ENCODE peak calls at places on chromosomes 6 and 20, in eight cellular contexts. M is left ventricle myocardium inferior, B is mucosa of descending colon, X is GM23338, Q is stomach, N is thyroid gland, L is SK-N-SH, C is right lobe of liver. E is an unnamed sample. For H3K4me1, the result is how much of the 10 kb centered on the place peaks cover.

GRCh38 chr20:56607061-56607704 is 21.9 kb upstream of the TFAP2C start:
- DNase-seq in M (no peak), B (no peak), X (peak), Q (no peak), N (no peak), L (no peak), C (no peak), E (no peak)

GRCh38 chr20:37335642-37336368 is 10.1 kb upstream of the SRC start:
- DNase-seq in M (no peak), B (no peak), X (no peak), Q (no peak), N (no peak), L (no peak), C (peak), E (no peak)

GRCh38 chr20:7790189-7790588 is 150.1 kb downstream of the HAO1 start:
- DNase-seq in M (no peak), B (no peak), X (no peak), Q (no peak), N (no peak), L (no peak), C (no peak), E (no peak)

GRCh38 chr6:110561016-110561396 is 84.6 kb upstream of the SLC22A16 start:
- DNase-seq in M (no peak), B (no peak), X (no peak), Q (no peak), N (no peak), L (no peak), C (no peak), E (no peak)

GRCh38 chr6:132304891-132305305 is 96.4 kb downstream of the MOXD1 start:
- DNase-seq in M (no peak), B (peak), X (no peak), Q (no peak), N (no peak), L (no peak), C (no peak), E (peak)

GRCh38 chr6:40922281-40922680 is 116.7 kb downstream of the UNC5CL start:
- DNase-seq in M (no peak), B (no peak), X (no peak), Q (no peak), N (no peak), L (no peak), C (no peak), E (no peak)

GRCh38 chr20:19780261-19780660 is 22.2 kb downstream of the RIN2 start:
- DNase-seq in M (no peak), B (no peak), X (no peak), Q (no peak), N (no peak), L (no peak), C (no peak), E (no peak)

GRCh38 chr20:10369723-10370090 is 64.3 kb downstream of the MKKS start:
- DNase-seq in M (no peak), B (no peak), X (no peak), Q (peak), N (peak), L (no peak), C (no peak), E (no peak)

GRCh38 chr6:133070410-133071043 is 170.6 kb upstream of the EYA4 start:
- DNase-seq in M (no peak), B (no peak), X (no peak), Q (no peak), N (peak), L (no peak), C (no peak), E (no peak)

GRCh38 chr6:7697820-7698623 is 27.9 kb upstream of the BMP6 start:
- DNase-seq in M (no peak), B (no peak), X (peak), Q (peak), N (peak), L (no peak), C (peak), E (no peak)

GRCh38 chr6:150143521-150144293 is 863 bp downstream of the PPP1R14C start:
- DNase-seq in M (peak), B (no peak), X (peak), Q (no peak), N (peak), L (no peak), C (no peak), E (peak)

GRCh38 chr20:23265226-23265625 is 85.4 kb upstream of the NXT1 start:
- DNase-seq in M (no peak), B (no peak), X (no peak), Q (no peak), N (no peak), L (no peak), C (no peak), E (no peak)

GRCh38 chr6:132715204-132715603 is 1.3 kb upstream of the VNN1 start:
- DNase-seq in M (no peak), B (no peak), X (peak), Q (peak), N (peak), L (peak), C (peak), E (no peak)

GRCh38 chr20:58175836-58176235 is 52.6 kb downstream of the ANKRD60 start:
- DNase-seq in M (no peak), B (no peak), X (no peak), Q (no peak), N (no peak), L (no peak), C (no peak), E (peak)

GRCh38 chr6:44650947-44651346 is 263.4 kb downstream of the CDC5L start:
- DNase-seq in M (no peak), B (no peak), X (no peak), Q (no peak), N (no peak), L (no peak), C (no peak), E (no peak)

GRCh38 chr20:33839591-33839990 is 28.4 kb downstream of the CHMP4B start:
- DNase-seq in M (peak), B (no peak), X (no peak), Q (peak), N (peak), L (peak), C (peak), E (no peak)

GRCh38 chr6:6656287-6656686 is 67.8 kb downstream of the LY86 start:
- DNase-seq in M (no peak), B (no peak), X (no peak), Q (no peak), N (no peak), L (no peak), C (no peak), E (no peak)

GRCh38 chr6:70663881-70664466 is 3.7 kb upstream of the SMAP1 start:
- DNase-seq in M (no peak), B (no peak), X (no peak), Q (no peak), N (no peak), L (no peak), C (no peak), E (no peak)

GRCh38 chr6:66662196-66662595 is 955.2 kb upstream of the EYS start:
- DNase-seq in M (no peak), B (no peak), X (peak), Q (no peak), N (no peak), L (peak), C (no peak), E (no peak)

GRCh38 chr6:3750324-3751018 is 1.0 kb downstream of the PXDC1 start:
- DNase-seq in M (peak), B (peak), X (peak), Q (peak), N (peak), L (peak), C (peak), E (peak)

GRCh38 chr6:9842004-9842720 is 572.7 kb downstream of the TFAP2A start:
- DNase-seq in M (no peak), B (no peak), X (peak), Q (no peak), N (no peak), L (no peak), C (no peak), E (no peak)

GRCh38 chr6:14743465-14744211 is 502.2 kb upstream of the JARID2 start:
- DNase-seq in M (peak), B (peak), X (no peak), Q (peak), N (no peak), L (no peak), C (peak), E (peak)

GRCh38 chr20:571754-572331 is 28.3 kb upstream of the CSNK2A1 start:
- DNase-seq in M (peak), B (peak), X (peak), Q (peak), N (peak), L (peak), C (peak), E (peak)

GRCh38 chr20:58693226-58694006 is 816 bp downstream of the NPEPL1 start:
- DNase-seq in M (peak), B (peak), X (peak), Q (peak), N (peak), L (no peak), C (no peak), E (no peak)

GRCh38 chr20:1895674-1896496 is 678 bp downstream of the SIRPA start:
- DNase-seq in M (no peak), B (no peak), X (peak), Q (no peak), N (peak), L (no peak), C (peak), E (peak)

GRCh38 chr6:56729719-56730118 is 87.0 kb upstream of the DST start:
- DNase-seq in M (no peak), B (no peak), X (no peak), Q (no peak), N (no peak), L (no peak), C (no peak), E (no peak)

GRCh38 chr6:11218827-11219826 is 13.3 kb downstream of the NEDD9 start:
- DNase-seq in M (peak), B (no peak), X (no peak), Q (no peak), N (peak), L (no peak), C (peak), E (peak)

GRCh38 chr6:44036196-44036595 is 91.1 kb downstream of the MRPL14 start:
- DNase-seq in M (no peak), B (no peak), X (no peak), Q (no peak), N (no peak), L (no peak), C (no peak), E (no peak)

GRCh38 chr20:34560141-34560523 is 1.6 kb downstream of the MAP1LC3A start:
- DNase-seq in M (no peak), B (no peak), X (no peak), Q (no peak), N (no peak), L (no peak), C (peak), E (no peak)

GRCh38 chr6:113076116-113076515 is 729.0 kb downstream of the RFPL4B start:
- DNase-seq in M (no peak), B (no peak), X (no peak), Q (no peak), N (no peak), L (no peak), C (no peak), E (no peak)

GRCh38 chr6:2396856-2397640 is 151.6 kb upstream of the GMDS start:
- DNase-seq in M (peak), B (no peak), X (no peak), Q (no peak), N (peak), L (no peak), C (no peak), E (no peak)

GRCh38 chr20:46089338-46090094 is at the start of gene NCOA5:
- DNase-seq in M (peak), B (peak), X (peak), Q (peak), N (peak), L (peak), C (peak), E (peak)
- TF ChIP-seq CTCF in M (peak), B (peak), X (no peak), Q (peak), N (no peak), L (peak), C (peak), E (peak)

GRCh38 chr20:41174373-41174772 is 37.0 kb downstream of the PLCG1 start:
- DNase-seq in M (no peak), B (no peak), X (no peak), Q (no peak), N (peak), L (no peak), C (no peak), E (no peak)

GRCh38 chr20:41173161-41173721 is 35.9 kb downstream of the PLCG1 start:
- DNase-seq in M (peak), B (peak), X (peak), Q (peak), N (peak), L (peak), C (peak), E (peak)

GRCh38 chr20:41173791-41174341 is 36.5 kb downstream of the PLCG1 start:
- DNase-seq in M (no peak), B (no peak), X (no peak), Q (peak), N (peak), L (no peak), C (no peak), E (no peak)

GRCh38 chr20:41171736-41172295 is 34.5 kb downstream of the PLCG1 start:
- DNase-seq in M (no peak), B (no peak), X (no peak), Q (peak), N (peak), L (no peak), C (no peak), E (no peak)

DNA sequence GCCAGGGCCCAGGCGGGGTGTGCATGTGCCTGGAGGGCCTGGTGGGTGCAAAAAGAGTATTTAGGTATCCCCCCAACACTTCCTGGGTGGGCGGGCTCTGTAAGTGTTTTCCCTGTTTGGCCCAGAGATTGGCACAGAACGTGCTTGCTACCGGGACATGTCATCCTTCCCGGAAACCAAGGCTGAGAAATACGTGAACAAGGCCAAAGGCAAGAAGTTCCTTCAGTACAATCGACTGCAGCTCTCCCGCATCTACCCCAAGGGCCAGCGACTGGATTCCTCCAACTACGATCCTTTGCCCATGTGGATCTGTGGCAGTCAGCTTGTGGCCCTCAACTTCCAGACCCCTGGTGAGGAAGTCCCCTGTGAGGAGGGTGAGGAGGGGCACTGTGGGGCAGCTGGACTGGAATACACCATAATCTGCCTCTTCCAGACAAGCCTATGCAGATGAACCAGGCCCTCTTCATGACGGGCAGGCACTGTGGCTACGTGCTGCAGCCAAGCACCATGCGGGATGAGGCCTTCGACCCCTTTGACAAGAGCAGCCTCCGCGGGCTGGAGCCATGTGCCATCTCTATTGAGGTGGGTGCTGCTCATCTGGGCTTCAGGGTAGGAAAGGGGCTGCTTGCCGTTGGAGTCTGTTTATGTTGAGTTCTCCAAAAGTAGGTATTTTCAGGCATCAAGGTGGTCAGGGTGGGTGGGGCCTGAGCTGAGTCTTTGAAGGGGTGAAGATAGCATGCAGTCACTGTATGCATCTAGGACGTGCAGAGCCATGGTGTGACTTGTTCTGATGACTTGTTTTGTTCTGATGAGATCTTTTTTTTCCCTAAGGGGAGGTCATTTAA is 35.2 kb downstream of the PLCG1 start:
- DNase-seq in M (no peak), B (no peak), X (no peak), Q (peak), N (peak), L (no peak), C (no peak), E (no peak)
- H3K4me1 ChIP-seq in M (half or more), B (under half), X (under half), Q (half or more), N (under half), L (under half), C (under half), E (under half)

GRCh38 chr6:13624871-13625288 is 9.7 kb downstream of the NOL7 start:
- DNase-seq in M (no peak), B (no peak), X (peak), Q (no peak), N (no peak), L (peak), C (no peak), E (no peak)
- TF ChIP-seq CTCF in M (peak), B (no peak), X (peak), Q (peak), N (no peak), L (peak), C (peak), E (no peak)

GRCh38 chr20:32208499-32209154 is 947 bp downstream of the POFUT1 start:
- DNase-seq in M (no peak), B (no peak), X (no peak), Q (no peak), N (no peak), L (no peak), C (no peak), E (no peak)
- H3K4me1 ChIP-seq in M (half or more), B (half or more), X (under half), Q (half or more), N (under half), L (under half), C (half or more), E (under half)

DNA sequence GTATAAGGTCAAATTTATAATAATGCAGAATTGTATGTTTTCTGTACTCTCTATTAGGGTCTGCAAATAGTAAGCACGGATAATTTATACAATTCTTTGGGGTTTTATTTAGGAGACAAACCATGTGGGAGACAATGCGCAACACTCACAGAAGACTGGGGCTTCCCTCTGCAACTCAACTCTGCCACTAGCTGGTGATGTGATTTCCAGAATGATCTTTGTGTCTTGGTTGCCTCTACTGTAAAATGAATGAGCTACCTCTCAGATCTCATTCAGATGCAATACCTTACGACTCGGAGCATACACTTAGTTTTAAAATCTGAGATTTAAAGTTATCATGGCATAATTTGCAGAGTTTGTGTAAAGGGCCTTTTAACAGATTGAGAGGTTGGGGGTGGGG is 6.4 kb downstream of the MAN1A1 start:
- DNase-seq in M (no peak), B (no peak), X (no peak), Q (no peak), N (no peak), L (no peak), C (no peak), E (no peak)
- TF ChIP-seq CTCF in M (no peak), B (no peak), X (no peak), Q (no peak), N (no peak), L (no peak), C (peak), E (no peak)

DNA sequence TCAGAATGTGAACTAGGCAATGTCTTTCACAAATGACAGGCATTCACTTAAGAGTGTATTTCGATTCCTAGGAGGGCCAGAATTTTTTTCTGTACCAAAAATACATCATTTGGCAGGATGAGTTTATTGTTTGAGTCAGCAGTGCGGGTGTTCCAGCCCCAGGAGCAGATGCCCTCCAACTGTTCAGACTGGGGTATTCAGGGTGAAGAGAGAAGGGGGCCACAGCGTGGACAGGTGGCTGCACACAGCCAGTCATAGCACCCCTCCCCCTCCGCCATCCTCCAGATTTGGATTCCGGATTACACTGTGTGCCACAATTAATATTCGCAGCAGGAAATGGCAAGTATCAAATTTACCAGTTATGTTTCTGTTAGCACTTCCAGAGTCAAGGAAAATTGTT is 38.6 kb downstream of the RIPOR2 start:
- DNase-seq in M (no peak), B (no peak), X (no peak), Q (no peak), N (no peak), L (no peak), C (no peak), E (no peak)
- H3K4me1 ChIP-seq in M (under half), B (under half), X (under half), Q (under half), N (under half), L (under half), C (under half), E (under half)

GRCh38 chr6:138977242-138977641 is 10.8 kb downstream of the REPS1 start:
- DNase-seq in M (no peak), B (no peak), X (no peak), Q (no peak), N (no peak), L (no peak), C (no peak), E (no peak)
- TF ChIP-seq CTCF in M (no peak), B (no peak), X (no peak), Q (no peak), N (no peak), L (no peak), C (no peak), E (no peak)

DNA sequence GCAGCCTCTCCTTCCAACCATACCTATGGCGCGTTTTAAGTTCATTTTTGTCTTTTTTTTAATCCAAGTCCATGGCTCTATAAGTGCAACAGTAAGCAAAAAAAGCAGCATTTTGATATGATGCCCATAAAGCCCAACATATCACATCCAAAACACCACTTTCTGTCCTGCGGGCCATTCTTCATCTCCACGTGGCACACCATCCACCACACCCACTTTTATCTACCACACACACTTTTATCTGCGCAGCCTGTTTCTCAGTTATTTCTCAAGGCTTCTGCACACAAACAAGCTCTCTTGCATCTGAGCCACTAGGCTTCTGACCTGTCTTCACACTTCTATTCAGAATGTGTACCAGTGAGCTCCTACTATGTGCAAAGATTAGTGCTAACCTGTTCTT is 5.3 kb downstream of the GCLC start:
- DNase-seq in M (no peak), B (no peak), X (no peak), Q (no peak), N (no peak), L (no peak), C (no peak), E (no peak)
- H3K4me1 ChIP-seq in M (under half), B (under half), X (under half), Q (half or more), N (under half), L (under half), C (half or more), E (under half)

E was measured in lower lobe of right lung.